ENCODE peak calls at places on chromosomes 12 and 14, in seven cellular contexts. One of them, this sample, is unnamed.

GRCh38 chr12:69024413-69024812 is 91.4 kb upstream of the CPM start:
- DNase-seq in CD8-positive, alpha-beta T cell: no peak
- DNase-seq in heart left ventricle: no peak
- DNase-seq in AG04450: no peak
- DNase-seq in osteocyte: no peak
- DNase-seq in lower lobe of right lung: peak; percentile 92
- DNase-seq in fibroblast of the aortic adventitia: peak; percentile 68
- DNase-seq in this sample: no peak

GRCh38 chr14:50410016-50410530 is 13.4 kb upstream of the CDKL1 start:
- DNase-seq in lower lobe of right lung: no peak
- DNase-seq in AG04450: no peak
- DNase-seq in CD8-positive, alpha-beta T cell: no peak
- DNase-seq in fibroblast of the aortic adventitia: no peak
- DNase-seq in heart left ventricle: no peak
- DNase-seq in osteocyte: no peak
- DNase-seq in this sample: no peak

GRCh38 chr14:98136019-98136418 is 1136.0 kb downstream of the BCL11B start:
- DNase-seq in AG04450: no peak
- DNase-seq in CD8-positive, alpha-beta T cell: peak; percentile 37
- DNase-seq in fibroblast of the aortic adventitia: no peak
- DNase-seq in lower lobe of right lung: no peak
- DNase-seq in osteocyte: no peak
- DNase-seq in heart left ventricle: no peak
- DNase-seq in this sample: no peak

GRCh38 chr12:57460457-57461325 is 1.1 kb downstream of the GLI1 start:
- DNase-seq in osteocyte: no peak
- DNase-seq in AG04450: no peak
- DNase-seq in CD8-positive, alpha-beta T cell: no peak
- DNase-seq in heart left ventricle: no peak
- DNase-seq in lower lobe of right lung: no peak
- DNase-seq in fibroblast of the aortic adventitia: no peak
- DNase-seq in this sample: no peak

GRCh38 chr14:74609721-74610120 is 2.3 kb downstream of the LTBP2 start:
- DNase-seq in heart left ventricle: no peak
- DNase-seq in CD8-positive, alpha-beta T cell: no peak
- DNase-seq in AG04450: no peak
- DNase-seq in osteocyte: no peak
- DNase-seq in fibroblast of the aortic adventitia: peak; percentile 69
- DNase-seq in lower lobe of right lung: no peak
- DNase-seq in this sample: no peak

GRCh38 chr14:69363964-69364363 is 34.1 kb downstream of the ERH start:
- DNase-seq in heart left ventricle: no peak
- DNase-seq in AG04450: no peak
- DNase-seq in osteocyte: no peak
- DNase-seq in CD8-positive, alpha-beta T cell: no peak
- DNase-seq in lower lobe of right lung: no peak
- DNase-seq in fibroblast of the aortic adventitia: no peak
- DNase-seq in this sample: no peak

GRCh38 chr14:56686416-56686815 is 106.8 kb downstream of the TMEM260 start:
- DNase-seq in osteocyte: peak; percentile 65
- DNase-seq in CD8-positive, alpha-beta T cell: no peak
- DNase-seq in lower lobe of right lung: no peak
- DNase-seq in AG04450: no peak
- DNase-seq in fibroblast of the aortic adventitia: no peak
- DNase-seq in heart left ventricle: peak; percentile 21
- DNase-seq in this sample: no peak

GRCh38 chr12:57621497-57622292 is 10.5 kb downstream of the ARHGEF25 start:
- DNase-seq in AG04450: no peak
- DNase-seq in lower lobe of right lung: peak; percentile 74
- DNase-seq in heart left ventricle: no peak
- DNase-seq in fibroblast of the aortic adventitia: peak; percentile 34
- DNase-seq in CD8-positive, alpha-beta T cell: peak; percentile 43
- DNase-seq in osteocyte: no peak
- DNase-seq in this sample: peak; percentile 61

GRCh38 chr12:128323526-128323925 is 56.6 kb downstream of the TMEM132C start:
- DNase-seq in heart left ventricle: no peak
- DNase-seq in lower lobe of right lung: no peak
- DNase-seq in fibroblast of the aortic adventitia: no peak
- DNase-seq in CD8-positive, alpha-beta T cell: no peak
- DNase-seq in AG04450: no peak
- DNase-seq in osteocyte: no peak
- DNase-seq in this sample: no peak

GRCh38 chr12:107891967-107892366 is 117.5 kb downstream of the ASCL4 start:
- DNase-seq in AG04450: no peak
- DNase-seq in CD8-positive, alpha-beta T cell: no peak
- DNase-seq in osteocyte: no peak
- DNase-seq in fibroblast of the aortic adventitia: no peak
- DNase-seq in lower lobe of right lung: no peak
- DNase-seq in heart left ventricle: no peak
- DNase-seq in this sample: no peak
- TF ChIP-seq CTCF in AG04450: no peak
- TF ChIP-seq CTCF in CD8-positive, alpha-beta T cell: no peak
- TF ChIP-seq CTCF in osteocyte: peak; percentile 29
- TF ChIP-seq CTCF in fibroblast of the aortic adventitia: no peak
- TF ChIP-seq CTCF in lower lobe of right lung: peak; percentile 27
- TF ChIP-seq CTCF in heart left ventricle: peak; percentile 4
- TF ChIP-seq CTCF in this sample: no peak

GRCh38 chr14:39576726-39577125 is 144.5 kb upstream of the FBXO33 start:
- DNase-seq in AG04450: no peak
- DNase-seq in fibroblast of the aortic adventitia: no peak
- DNase-seq in CD8-positive, alpha-beta T cell: no peak
- DNase-seq in osteocyte: no peak
- DNase-seq in lower lobe of right lung: no peak
- DNase-seq in heart left ventricle: no peak
- DNase-seq in this sample: no peak

GRCh38 chr14:39581474-39581873 is 149.2 kb upstream of the FBXO33 start:
- DNase-seq in osteocyte: no peak
- DNase-seq in AG04450: no peak
- DNase-seq in heart left ventricle: no peak
- DNase-seq in lower lobe of right lung: no peak
- DNase-seq in fibroblast of the aortic adventitia: no peak
- DNase-seq in CD8-positive, alpha-beta T cell: no peak
- DNase-seq in this sample: no peak

GRCh38 chr14:39582028-39582654 is 149.9 kb upstream of the FBXO33 start:
- DNase-seq in heart left ventricle: no peak
- DNase-seq in fibroblast of the aortic adventitia: no peak
- DNase-seq in lower lobe of right lung: no peak
- DNase-seq in osteocyte: no peak
- DNase-seq in AG04450: no peak
- DNase-seq in CD8-positive, alpha-beta T cell: no peak
- DNase-seq in this sample: no peak

GRCh38 chr14:39576258-39576657 is 144.0 kb upstream of the FBXO33 start:
- DNase-seq in heart left ventricle: no peak
- DNase-seq in fibroblast of the aortic adventitia: no peak
- DNase-seq in osteocyte: no peak
- DNase-seq in AG04450: no peak
- DNase-seq in CD8-positive, alpha-beta T cell: no peak
- DNase-seq in lower lobe of right lung: no peak
- DNase-seq in this sample: no peak
- TF ChIP-seq CTCF in heart left ventricle: no peak
- TF ChIP-seq CTCF in fibroblast of the aortic adventitia: no peak
- TF ChIP-seq CTCF in osteocyte: no peak
- TF ChIP-seq CTCF in AG04450: no peak
- TF ChIP-seq CTCF in CD8-positive, alpha-beta T cell: no peak
- TF ChIP-seq CTCF in lower lobe of right lung: no peak
- TF ChIP-seq CTCF in this sample: no peak

DNA sequence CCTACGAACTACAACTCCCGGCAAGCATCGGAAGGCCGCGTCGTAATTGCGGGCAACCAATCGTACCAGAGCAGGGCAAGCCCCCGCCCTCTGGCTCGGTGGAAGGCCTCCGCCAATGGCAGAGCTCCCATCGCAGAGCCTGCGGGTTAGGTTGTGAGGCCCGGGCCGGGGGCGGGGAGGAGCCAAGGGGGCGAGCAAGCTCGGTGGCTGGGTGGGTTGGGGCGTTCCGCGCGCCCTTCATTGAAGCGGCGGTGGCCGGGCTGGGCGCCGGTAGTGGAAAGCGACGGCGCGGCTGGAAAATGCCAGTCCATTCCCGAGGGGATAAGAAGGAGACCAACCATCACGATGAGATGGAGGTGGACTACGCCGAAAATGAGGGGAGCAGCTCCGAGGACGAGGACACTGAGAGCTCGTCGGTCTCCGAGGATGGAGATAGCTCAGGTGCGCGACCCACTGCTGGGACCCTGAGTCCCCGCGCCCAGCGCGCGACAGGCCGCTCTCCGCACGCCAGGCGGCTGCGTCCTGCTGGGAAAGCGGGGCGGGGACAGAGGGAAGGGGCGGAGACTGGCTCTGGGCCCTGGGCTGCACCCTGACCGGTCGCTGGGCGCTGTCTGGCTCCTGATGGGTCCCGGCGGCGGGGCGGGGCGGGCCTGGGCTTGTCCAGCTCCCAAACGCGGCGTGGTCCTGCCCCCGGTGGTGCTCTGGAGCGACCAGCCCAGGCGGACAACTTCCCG is at the start of gene BRMS1L:
- DNase-seq in osteocyte: peak; percentile 99
- DNase-seq in heart left ventricle: peak; percentile 99
- DNase-seq in fibroblast of the aortic adventitia: peak; percentile 99
- DNase-seq in CD8-positive, alpha-beta T cell: peak; percentile 94
- DNase-seq in AG04450: peak; percentile 98
- DNase-seq in lower lobe of right lung: peak; percentile 99
- DNase-seq in this sample: peak; percentile 91
- TF ChIP-seq CTCF in osteocyte: no peak
- TF ChIP-seq CTCF in heart left ventricle: no peak
- TF ChIP-seq CTCF in fibroblast of the aortic adventitia: peak; percentile 13
- TF ChIP-seq CTCF in CD8-positive, alpha-beta T cell: no peak
- TF ChIP-seq CTCF in AG04450: no peak
- TF ChIP-seq CTCF in lower lobe of right lung: peak; percentile 14
- TF ChIP-seq CTCF in this sample: no peak

GRCh38 chr12:93671044-93671443 is 6.1 kb upstream of the CRADD start:
- DNase-seq in osteocyte: no peak
- DNase-seq in lower lobe of right lung: no peak
- DNase-seq in heart left ventricle: no peak
- DNase-seq in CD8-positive, alpha-beta T cell: no peak
- DNase-seq in AG04450: no peak
- DNase-seq in fibroblast of the aortic adventitia: no peak
- DNase-seq in this sample: no peak

GRCh38 chr12:93676408-93677194 is 574 bp upstream of the CRADD start:
- DNase-seq in lower lobe of right lung: no peak
- DNase-seq in fibroblast of the aortic adventitia: no peak
- DNase-seq in osteocyte: no peak
- DNase-seq in AG04450: no peak
- DNase-seq in CD8-positive, alpha-beta T cell: no peak
- DNase-seq in heart left ventricle: no peak
- DNase-seq in this sample: no peak

GRCh38 chr12:93670104-93670503 is 7.1 kb upstream of the CRADD start:
- DNase-seq in lower lobe of right lung: no peak
- DNase-seq in osteocyte: no peak
- DNase-seq in AG04450: no peak
- DNase-seq in fibroblast of the aortic adventitia: no peak
- DNase-seq in heart left ventricle: no peak
- DNase-seq in CD8-positive, alpha-beta T cell: no peak
- DNase-seq in this sample: no peak

GRCh38 chr12:93674386-93674785 is 2.8 kb upstream of the CRADD start:
- DNase-seq in fibroblast of the aortic adventitia: no peak
- DNase-seq in heart left ventricle: no peak
- DNase-seq in lower lobe of right lung: no peak
- DNase-seq in AG04450: no peak
- DNase-seq in CD8-positive, alpha-beta T cell: no peak
- DNase-seq in osteocyte: no peak
- DNase-seq in this sample: no peak

GRCh38 chr12:93673084-93673483 is 4.1 kb upstream of the CRADD start:
- DNase-seq in CD8-positive, alpha-beta T cell: no peak
- DNase-seq in osteocyte: no peak
- DNase-seq in AG04450: no peak
- DNase-seq in lower lobe of right lung: no peak
- DNase-seq in fibroblast of the aortic adventitia: no peak
- DNase-seq in heart left ventricle: no peak
- DNase-seq in this sample: no peak
- TF ChIP-seq CTCF in CD8-positive, alpha-beta T cell: no peak
- TF ChIP-seq CTCF in osteocyte: no peak
- TF ChIP-seq CTCF in AG04450: no peak
- TF ChIP-seq CTCF in lower lobe of right lung: no peak
- TF ChIP-seq CTCF in fibroblast of the aortic adventitia: no peak
- TF ChIP-seq CTCF in heart left ventricle: no peak
- TF ChIP-seq CTCF in this sample: no peak

GRCh38 chr12:100229036-100229635 is 28.5 kb downstream of the ACTR6 start:
- DNase-seq in heart left ventricle: no peak
- DNase-seq in lower lobe of right lung: no peak
- DNase-seq in osteocyte: no peak
- DNase-seq in fibroblast of the aortic adventitia: peak; percentile 4
- DNase-seq in AG04450: no peak
- DNase-seq in CD8-positive, alpha-beta T cell: no peak
- DNase-seq in this sample: no peak
- TF ChIP-seq CTCF in heart left ventricle: no peak
- TF ChIP-seq CTCF in lower lobe of right lung: no peak
- TF ChIP-seq CTCF in osteocyte: peak; percentile 21
- TF ChIP-seq CTCF in fibroblast of the aortic adventitia: no peak
- TF ChIP-seq CTCF in AG04450: no peak
- TF ChIP-seq CTCF in CD8-positive, alpha-beta T cell: no peak
- TF ChIP-seq CTCF in this sample: no peak

GRCh38 chr12:77720258-77720657 is 110.4 kb upstream of the NAV3 start:
- DNase-seq in AG04450: no peak
- DNase-seq in fibroblast of the aortic adventitia: no peak
- DNase-seq in CD8-positive, alpha-beta T cell: no peak
- DNase-seq in heart left ventricle: no peak
- DNase-seq in osteocyte: no peak
- DNase-seq in lower lobe of right lung: no peak
- DNase-seq in this sample: no peak
- TF ChIP-seq CTCF in AG04450: peak; percentile 41
- TF ChIP-seq CTCF in fibroblast of the aortic adventitia: no peak
- TF ChIP-seq CTCF in CD8-positive, alpha-beta T cell: no peak
- TF ChIP-seq CTCF in heart left ventricle: no peak
- TF ChIP-seq CTCF in osteocyte: no peak
- TF ChIP-seq CTCF in lower lobe of right lung: no peak
- TF ChIP-seq CTCF in this sample: no peak